ENCODE peak calls at places on chromosomes 1 and 21, in six cellular contexts. K is lower lobe of right lung; J is mesendoderm; R is stomach; I is stimulated activated CD4-positive, alpha-beta T cell treated with anti-CD3 and anti-CD28 coated beads, Interleukin-2, amount 100 ng/mL, for 48 hours; G is lung. H is an unnamed sample.
A peak's percentile ranks its signal among the peaks of the same experiment; 100 is the strongest.

GRCh38 chr1:46002751-46003150 is 129.7 kb downstream of the PIK3R3 start:
- DNase-seq in K (no peak), R (no peak), J (no peak), G (peak; percentile 5), I (no peak), H (no peak)

GRCh38 chr1:209875510-209875909 is 47.7 kb downstream of the UTP25 start:
- DNase-seq in J (peak; percentile 81), K (no peak), I (no peak), R (no peak), G (no peak), H (peak; percentile 74)

GRCh38 chr21:26847951-26848350 is 2.7 kb upstream of the ADAMTS1 start:
- DNase-seq in I (no peak), R (no peak), K (no peak), J (no peak), G (no peak), H (no peak)

GRCh38 chr1:165543651-165544452 is at the start of gene LRRC52:
- DNase-seq in J (peak; percentile 83), G (peak; percentile 59), K (peak; percentile 70), I (no peak), R (peak; percentile 89), H (peak; percentile 66)

GRCh38 chr1:202274611-202275010 is 67.1 kb downstream of the UBE2T start:
- DNase-seq in J (peak; percentile 59), R (peak; percentile 31), I (peak; percentile 16), G (no peak), K (no peak), H (peak; percentile 39)

GRCh38 chr1:78658901-78659300 is 9.3 kb downstream of the IFI44 start:
- DNase-seq in G (no peak), R (no peak), J (peak; percentile 27), I (no peak), K (no peak), H (no peak)

GRCh38 chr1:202007703-202008489 is 2.5 kb upstream of the ELF3 start:
- DNase-seq in I (no peak), G (peak; percentile 90), J (peak; percentile 96), K (peak; percentile 90), R (peak; percentile 92), H (no peak)

GRCh38 chr1:9128520-9129371 is at the start of gene GPR157:
- DNase-seq in K (peak; percentile 95), G (peak; percentile 88), I (peak; percentile 83), J (peak; percentile 73), R (peak; percentile 94), H (peak; percentile 86)

GRCh38 chr1:226736908-226737818 is 1.9 kb downstream of the ITPKB start:
- DNase-seq in J (peak; percentile 67), I (no peak), K (peak; percentile 67), G (peak; percentile 37), R (peak; percentile 47), H (peak; percentile 62)

GRCh38 chr1:243496806-243497205 is 241.0 kb downstream of the SDCCAG8 start:
- DNase-seq in G (no peak), R (no peak), I (no peak), J (no peak), K (no peak), H (no peak)

GRCh38 chr21:44838951-44839350 is 21.1 kb upstream of the SUMO3 start:
- DNase-seq in I (no peak), J (no peak), R (no peak), K (no peak), G (no peak), H (no peak)

GRCh38 chr1:27141266-27142003 is 13.5 kb downstream of the SLC9A1 start:
- DNase-seq in I (no peak), J (no peak), G (peak; percentile 56), R (peak; percentile 97), K (peak; percentile 75), H (no peak)

GRCh38 chr1:174976436-174977107 is 23.2 kb upstream of the CACYBP start:
- DNase-seq in I (no peak), R (no peak), J (peak; percentile 88), K (no peak), G (no peak), H (no peak)

GRCh38 chr21:31566061-31566460 is 93.4 kb upstream of the SOD1 start:
- DNase-seq in G (no peak), K (no peak), I (no peak), R (no peak), J (peak; percentile 30), H (no peak)

GRCh38 chr1:190904091-190904695 is 426.5 kb upstream of the BRINP3 start:
- DNase-seq in R (no peak), J (no peak), G (no peak), K (no peak), I (no peak), H (no peak)

GRCh38 chr1:236130372-236130771 is 12.0 kb upstream of the GPR137B start:
- DNase-seq in J (peak; percentile 26), R (no peak), G (no peak), I (no peak), K (no peak), H (no peak)

GRCh38 chr1:152167835-152168534 is 9.0 kb upstream of the RPTN start:
- DNase-seq in R (no peak), I (no peak), G (no peak), K (no peak), J (peak; percentile 63), H (no peak)

GRCh38 chr1:38789498-38790169 is 69.9 kb downstream of the RRAGC start:
- DNase-seq in J (peak; percentile 42), K (no peak), I (no peak), G (no peak), R (no peak), H (peak; percentile 59)

GRCh38 chr1:17574502-17574901 is 35.0 kb downstream of the ARHGEF10L start:
- DNase-seq in R (no peak), K (no peak), I (no peak), G (no peak), J (peak; percentile 78), H (peak; percentile 34)

GRCh38 chr21:45528981-45529784 is 13.1 kb downstream of the SLC19A1 start:
- DNase-seq in I (no peak), J (no peak), G (no peak), R (peak; percentile 25), K (peak; percentile 55), H (no peak)

GRCh38 chr1:66393586-66394334 is 140.2 kb upstream of the SGIP1 start:
- DNase-seq in G (no peak), K (peak; percentile 55), R (no peak), I (no peak), J (no peak), H (no peak)

GRCh38 chr1:150902346-150902745 is 15.4 kb downstream of the CTXND2 start:
- DNase-seq in R (no peak), J (no peak), G (no peak), I (no peak), K (no peak), H (no peak)

GRCh38 chr1:178232949-178233348 is 139.0 kb downstream of the RASAL2 start:
- DNase-seq in I (no peak), K (no peak), R (no peak), J (no peak), G (no peak), H (peak; percentile 67)

GRCh38 chr1:36540056-36540455 is 57.3 kb upstream of the CSF3R start:
- DNase-seq in I (no peak), K (no peak), G (no peak), J (no peak), R (no peak), H (no peak)

GRCh38 chr1:42978317-42979036 is 19.8 kb upstream of the SLC2A1 start:
- DNase-seq in I (no peak), K (no peak), J (peak; percentile 81), G (no peak), R (no peak), H (no peak)

GRCh38 chr1:4177425-4178150 is 277.5 kb upstream of the C1orf174 start:
- DNase-seq in R (no peak), K (no peak), J (no peak), I (no peak), G (peak; percentile 21), H (no peak)

GRCh38 chr1:28510350-28511223 is 4.7 kb downstream of the RCC1 start:
- DNase-seq in R (no peak), K (no peak), J (peak; percentile 88), G (no peak), I (peak; percentile 53), H (peak; percentile 87)

GRCh38 chr1:145884675-145885074 is 991 bp downstream of the ANKRD35 start:
- DNase-seq in K (no peak), I (no peak), G (no peak), R (no peak), J (no peak), H (no peak)

GRCh38 chr1:169701261-169701802 is 10.1 kb downstream of the SELL start:
- DNase-seq in I (no peak), R (no peak), K (no peak), J (no peak), G (no peak), H (no peak)